ENCODE peak calls at places on chromosomes 3 and 15, in five cellular contexts. J, B, C, I and Q are unnamed samples. For H3K27me3 and H3K4me1, the result is how much of the 10 kb centered on the place peaks cover.

GRCh38 chr3:171159822-171160157 is 133.3 kb upstream of the SLC2A2 start:
- DNase-seq in J (no peak), B (no peak), C (no peak), I (no peak), Q (no peak)

GRCh38 chr3:192303235-192303634 is 424.1 kb downstream of the FGF12 start:
- DNase-seq in J (no peak), B (no peak), C (no peak), I (no peak), Q (no peak)

GRCh38 chr3:183253364-183253960 is 409 bp downstream of the B3GNT5 start:
- DNase-seq in J (peak), B (peak), C (peak), I (no peak), Q (peak)

GRCh38 chr3:115905871-115906270 is 282.6 kb downstream of the GAP43 start:
- DNase-seq in J (no peak), B (no peak), C (no peak), I (no peak), Q (no peak)

GRCh38 chr15:35958021-35958420 is 412.1 kb upstream of the DPH6 start:
- DNase-seq in J (no peak), B (no peak), C (no peak), I (no peak), Q (no peak)

GRCh38 chr3:128273841-128274573 is 120.7 kb downstream of the EEFSEC start:
- DNase-seq in J (no peak), B (no peak), C (no peak), I (no peak), Q (peak)

GRCh38 chr3:157544501-157545139 is 41.4 kb upstream of the VEPH1 start:
- DNase-seq in J (no peak), B (no peak), C (peak), I (no peak), Q (no peak)

GRCh38 chr15:46354443-46354842 is 719.6 kb downstream of the SQOR start:
- DNase-seq in J (no peak), B (no peak), C (no peak), I (no peak), Q (no peak)

GRCh38 chr15:34359416-34359815 is 7.6 kb downstream of the LPCAT4 start:
- DNase-seq in J (no peak), B (no peak), C (no peak), I (no peak), Q (peak)

GRCh38 chr15:57224664-57225063 is 151.6 kb upstream of the CGNL1 start:
- DNase-seq in J (no peak), B (no peak), C (no peak), I (no peak), Q (no peak)

GRCh38 chr3:142574665-142575064 is 3.9 kb downstream of the ATR start:
- DNase-seq in J (no peak), B (no peak), C (no peak), I (no peak), Q (no peak)

GRCh38 chr3:25820816-25821486 is 31.1 kb downstream of the OXSM start:
- DNase-seq in J (no peak), B (no peak), C (no peak), I (no peak), Q (no peak)

GRCh38 chr15:77025941-77026411 is 31.1 kb downstream of the PSTPIP1 start:
- DNase-seq in J (peak), B (peak), C (no peak), I (no peak), Q (peak)
- H3K27me3 ChIP-seq in J (under half), B (under half), C (under half), I (under half), Q (under half)

GRCh38 chr3:107810195-107811071 is 280.4 kb downstream of the CD47 start:
- DNase-seq in J (no peak), B (no peak), C (no peak), I (no peak), Q (no peak)
- H3K4me3 ChIP-seq in J (no peak), B (no peak), C (no peak), I (no peak), Q (no peak)

DNA sequence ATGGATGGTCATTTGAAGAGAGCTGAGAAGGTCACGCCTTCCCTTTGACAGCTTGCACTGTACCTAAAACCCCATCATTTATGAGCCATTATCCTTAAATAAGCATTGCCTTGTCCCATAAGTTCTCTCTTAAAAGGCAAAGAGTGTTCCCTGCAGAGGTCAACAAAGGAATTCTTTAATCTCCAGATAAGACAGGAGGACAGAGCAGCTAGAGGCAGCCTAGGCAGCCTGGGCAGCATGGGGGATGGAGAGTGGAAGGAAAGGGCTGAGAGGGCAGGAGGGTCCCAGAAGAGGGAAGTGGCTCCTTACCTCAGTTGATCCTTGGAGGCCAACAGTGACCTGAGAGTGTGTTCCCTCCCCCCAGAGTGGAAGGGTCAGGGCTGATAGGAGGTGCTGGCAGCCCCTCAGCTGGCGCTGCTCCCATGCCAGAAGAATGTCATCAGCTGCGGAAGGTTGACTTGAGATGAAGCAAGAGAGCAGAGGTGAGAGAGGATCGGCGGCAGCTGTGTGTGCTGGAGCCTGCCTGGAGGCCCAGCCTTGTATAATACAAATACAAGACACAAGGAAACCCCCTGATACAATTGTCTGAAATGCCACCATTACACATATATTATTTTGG is 12.8 kb downstream of the KBTBD13 start:
- DNase-seq in J (peak), B (peak), C (peak), I (no peak), Q (no peak)
- H3K4me1 ChIP-seq in J (under half), B (under half), C (under half), I (under half), Q (under half)

GRCh38 chr3:138429665-138430064 is 4.8 kb upstream of the ESYT3 start:
- DNase-seq in J (no peak), B (no peak), C (no peak), I (no peak), Q (no peak)
- H3K27me3 ChIP-seq in J (under half), B (under half), C (under half), I (under half), Q (under half)